ENCODE peak calls at places on chromosomes 3 and 15, in four cellular contexts. H is CD4-positive, alpha-beta T cell; T is suprapubic skin; S is kidney glomerular epithelial cell. Q is an unnamed sample.

GRCh38 chr15:76062282-76062681 is 2.5 kb downstream of the TMEM266 start:
- DNase-seq in H (no peak), T (no peak), S (peak), Q (no peak)

GRCh38 chr3:101020616-101021015 is 27.4 kb upstream of the ABI3BP start:
- DNase-seq in H (no peak), T (no peak), S (no peak), Q (no peak)

GRCh38 chr3:42159706-42160472 is 68.7 kb downstream of the TRAK1 start:
- DNase-seq in H (peak), T (peak), S (peak), Q (peak)

GRCh38 chr15:77493324-77493907 is 72.7 kb downstream of the HMG20A start:
- DNase-seq in H (no peak), T (no peak), S (no peak), Q (no peak)

GRCh38 chr3:67601919-67602608 is 52.3 kb downstream of the SUCLG2 start:
- DNase-seq in H (no peak), T (no peak), S (no peak), Q (no peak)

GRCh38 chr15:67783303-67783702 is 42.0 kb upstream of the SKOR1 start:
- DNase-seq in H (peak), T (no peak), S (no peak), Q (no peak)

GRCh38 chr3:11465744-11466611 is 177.7 kb downstream of the VGLL4 start:
- DNase-seq in H (no peak), T (no peak), S (no peak), Q (peak)

GRCh38 chr3:160257606-160258005 is 32.4 kb downstream of the C3orf80 start:
- DNase-seq in H (no peak), T (no peak), S (no peak), Q (no peak)

GRCh38 chr3:100650651-100651611 is 41.5 kb downstream of the ADGRG7 start:
- DNase-seq in H (no peak), T (no peak), S (peak), Q (no peak)

GRCh38 chr3:101229681-101230080 is 90.7 kb downstream of the IMPG2 start:
- DNase-seq in H (no peak), T (no peak), S (no peak), Q (no peak)

GRCh38 chr3:192636517-192637444 is 90.6 kb downstream of the FGF12 start:
- DNase-seq in H (no peak), T (no peak), S (no peak), Q (no peak)

GRCh38 chr15:57427367-57427821 is 51.1 kb downstream of the CGNL1 start:
- DNase-seq in H (no peak), T (no peak), S (peak), Q (peak)

GRCh38 chr15:67068724-67069400 is 3.5 kb downstream of the SMAD3 start:
- DNase-seq in H (no peak), T (no peak), S (no peak), Q (no peak)

GRCh38 chr3:10983219-10983916 is 9.2 kb upstream of the SLC6A1 start:
- DNase-seq in H (no peak), T (no peak), S (peak), Q (peak)

GRCh38 chr3:29153811-29154210 is 127.1 kb upstream of the RBMS3 start:
- DNase-seq in H (no peak), T (no peak), S (no peak), Q (no peak)

GRCh38 chr15:74789171-74789627 is 7.3 kb downstream of the CSK start:
- DNase-seq in H (no peak), T (no peak), S (no peak), Q (no peak)

GRCh38 chr15:77569647-77570186 is 63.0 kb downstream of the LINGO1 start:
- DNase-seq in H (no peak), T (no peak), S (no peak), Q (no peak)

GRCh38 chr3:100087203-100087602 is 27.1 kb downstream of the FILIP1L start:
- DNase-seq in H (no peak), T (no peak), S (peak), Q (no peak)

GRCh38 chr15:91572110-91572509 is 281.4 kb upstream of the SLCO3A1 start:
- DNase-seq in H (no peak), T (no peak), S (peak), Q (no peak)

GRCh38 chr3:53229171-53229570 is 26.7 kb downstream of the TKT start:
- DNase-seq in H (no peak), T (no peak), S (no peak), Q (peak)

GRCh38 chr3:51340989-51341636 is 44.0 kb upstream of the MANF start:
- DNase-seq in H (no peak), T (no peak), S (no peak), Q (peak)

GRCh38 chr15:89442671-89443307 is 53.6 kb downstream of the RHCG start:
- DNase-seq in H (no peak), T (no peak), S (peak), Q (peak)

GRCh38 chr3:126438746-126439145 is 36.9 kb downstream of the ZXDC start:
- DNase-seq in H (no peak), T (no peak), S (no peak), Q (peak)

GRCh38 chr3:51668756-51669155 is 2.3 kb upstream of the TEX264 start:
- DNase-seq in H (no peak), T (no peak), S (no peak), Q (no peak)

GRCh38 chr3:67349551-67350174 is 304.7 kb downstream of the SUCLG2 start:
- DNase-seq in H (no peak), T (no peak), S (peak), Q (no peak)

GRCh38 chr3:81554805-81555204 is 206.6 kb downstream of the GBE1 start:
- DNase-seq in H (no peak), T (no peak), S (no peak), Q (no peak)

GRCh38 chr3:56491566-56491965 is 23.3 kb upstream of the ERC2 start:
- DNase-seq in H (no peak), T (no peak), S (no peak), Q (no peak)

GRCh38 chr3:90035643-90036042 is 928.2 kb downstream of the EPHA3 start:
- DNase-seq in H (no peak), T (no peak), S (no peak), Q (no peak)

GRCh38 chr3:61114316-61114953 is 136.8 kb downstream of the FHIT start:
- DNase-seq in H (no peak), T (no peak), S (no peak), Q (no peak)

GRCh38 chr15:29749365-29750086 is 72.7 kb downstream of the TJP1 start:
- DNase-seq in H (no peak), T (no peak), S (peak), Q (peak)

GRCh38 chr15:100189319-100189718 is 152.5 kb downstream of the ADAMTS17 start:
- DNase-seq in H (no peak), T (peak), S (no peak), Q (no peak)

GRCh38 chr3:53263907-53264306 is 8.1 kb upstream of the TKT start:
- DNase-seq in H (no peak), T (no peak), S (no peak), Q (no peak)

GRCh38 chr3:55482496-55483195 is 4.5 kb downstream of the WNT5A start:
- DNase-seq in H (no peak), T (no peak), S (no peak), Q (peak)

GRCh38 chr15:61613729-61614128 is 384.6 kb upstream of the RORA start:
- DNase-seq in H (no peak), T (no peak), S (no peak), Q (no peak)

GRCh38 chr15:92043283-92043682 is 189.8 kb downstream of the SLCO3A1 start:
- DNase-seq in H (no peak), T (no peak), S (no peak), Q (no peak)

Q was measured in islet precursor cell.